ENCODE peak calls at places on chromosomes 13 and 19, in eight cellular contexts. W, J, L, K, A, B, R and S are unnamed samples.

GRCh38 chr13:30892966-30893365 is 13.1 kb upstream of the MEDAG start:
- DNase-seq in J (no peak), A (no peak), L (peak; percentile 83), B (no peak), W (no peak), R (peak; percentile 65), K (peak; percentile 74), S (peak; percentile 65)

GRCh38 chr13:49410006-49410405 is 33.9 kb downstream of the CAB39L start:
- DNase-seq in R (no peak), A (no peak), B (no peak), W (no peak), L (no peak), J (no peak), K (no peak), S (no peak)

GRCh38 chr13:110044521-110045200 is 258.3 kb upstream of the IRS2 start:
- DNase-seq in R (no peak), K (peak; percentile 24), W (no peak), L (no peak), J (no peak), B (no peak), A (no peak), S (no peak)

GRCh38 chr19:50858896-50859295 is 4.2 kb downstream of the KLK3 start:
- DNase-seq in K (no peak), J (no peak), A (no peak), W (no peak), B (no peak), L (no peak), R (no peak), S (no peak)

GRCh38 chr13:110306960-110307696 is at the start of the genes COL4A1 and COL4A2:
- DNase-seq in A (peak; percentile 78), W (no peak), R (no peak), B (peak; percentile 90), K (peak; percentile 91), J (no peak), L (peak; percentile 68), S (no peak)

GRCh38 chr13:76969488-76970365 is 21.4 kb downstream of the ACOD1 start:
- DNase-seq in B (no peak), W (no peak), J (no peak), R (peak; percentile 18), L (no peak), A (no peak), K (peak; percentile 12), S (no peak)

GRCh38 chr13:104436555-104436954 is 1370.3 kb upstream of the SLC10A2 start:
- DNase-seq in L (no peak), J (no peak), B (no peak), A (no peak), K (no peak), W (no peak), R (no peak), S (no peak)

GRCh38 chr19:6516659-6517291 is 14.1 kb upstream of the TNFSF9 start:
- DNase-seq in J (peak; percentile 94), L (peak; percentile 91), W (peak; percentile 82), A (peak; percentile 96), K (peak; percentile 96), R (peak; percentile 93), B (peak; percentile 96), S (peak; percentile 93)

GRCh38 chr13:114015608-114016295 is 41.9 kb upstream of the C13orf46 start:
- DNase-seq in R (no peak), L (no peak), J (peak; percentile 69), B (no peak), A (peak; percentile 82), W (no peak), K (no peak), S (no peak)

GRCh38 chr19:13744179-13744578 is 20.1 kb upstream of the MRI1 start:
- DNase-seq in R (no peak), J (no peak), B (no peak), L (no peak), A (no peak), K (no peak), W (no peak), S (no peak)

GRCh38 chr19:13751436-13751835 is 12.9 kb upstream of the MRI1 start:
- DNase-seq in L (no peak), A (no peak), B (no peak), K (no peak), R (no peak), J (no peak), W (no peak), S (no peak)

GRCh38 chr19:13742756-13743155 is 21.6 kb upstream of the MRI1 start:
- DNase-seq in L (no peak), K (no peak), R (no peak), W (no peak), J (no peak), A (no peak), B (no peak), S (no peak)

GRCh38 chr19:13748169-13748884 is 16.0 kb upstream of the MRI1 start:
- DNase-seq in B (no peak), R (peak; percentile 15), A (no peak), J (peak; percentile 30), L (no peak), K (peak; percentile 31), W (no peak), S (no peak)

GRCh38 chr19:13747098-13747453 is 17.2 kb upstream of the MRI1 start:
- DNase-seq in L (no peak), K (no peak), A (no peak), R (no peak), J (no peak), B (no peak), W (no peak), S (no peak)
- H3K4me3 ChIP-seq in L (peak overlapping the region; percentile 70), K (peak overlapping the region; percentile 84), A (peak overlapping the region; percentile 80), R (peak overlapping the region; percentile 29), J (peak overlapping the region; percentile 83), B (peak overlapping the region; percentile 94), W (peak overlapping the region; percentile 81), S (peak overlapping the region; percentile 26)

GRCh38 chr13:78601124-78601885 is 2.0 kb downstream of the POU4F1 start:
- DNase-seq in W (no peak), L (peak; percentile 36), B (no peak), R (no peak), J (no peak), K (peak; percentile 71), A (no peak), S (no peak)
- H3K4me1 ChIP-seq in W (peaks cover 33% of the 10 kb centered on the region), L (no peaks in the 10 kb centered on the region), B (peaks cover 7% of the 10 kb centered on the region), R (peaks cover 7% of the 10 kb centered on the region), J (peaks cover 34% of the 10 kb centered on the region), K (peaks cover 17% of the 10 kb centered on the region), A (peaks cover 14% of the 10 kb centered on the region), S (peaks cover 4% of the 10 kb centered on the region)

GRCh38 chr19:8449830-8450229 is 5.1 kb downstream of the HNRNPM start:
- DNase-seq in J (no peak), W (no peak), R (peak; percentile 23), K (peak; percentile 13), B (no peak), A (no peak), L (no peak), S (no peak)

GRCh38 chr19:8451377-8451776 is 6.6 kb downstream of the HNRNPM start:
- DNase-seq in J (no peak), K (no peak), L (no peak), R (no peak), B (no peak), W (no peak), A (no peak), S (no peak)

GRCh38 chr19:8453616-8454015 is 8.8 kb downstream of the HNRNPM start:
- DNase-seq in R (no peak), B (no peak), K (no peak), L (no peak), J (no peak), A (no peak), W (no peak), S (no peak)

GRCh38 chr19:8452446-8453123 is 7.8 kb downstream of the HNRNPM start:
- DNase-seq in J (peak; percentile 60), B (no peak), A (no peak), L (no peak), K (no peak), R (no peak), W (no peak), S (no peak)

DNA sequence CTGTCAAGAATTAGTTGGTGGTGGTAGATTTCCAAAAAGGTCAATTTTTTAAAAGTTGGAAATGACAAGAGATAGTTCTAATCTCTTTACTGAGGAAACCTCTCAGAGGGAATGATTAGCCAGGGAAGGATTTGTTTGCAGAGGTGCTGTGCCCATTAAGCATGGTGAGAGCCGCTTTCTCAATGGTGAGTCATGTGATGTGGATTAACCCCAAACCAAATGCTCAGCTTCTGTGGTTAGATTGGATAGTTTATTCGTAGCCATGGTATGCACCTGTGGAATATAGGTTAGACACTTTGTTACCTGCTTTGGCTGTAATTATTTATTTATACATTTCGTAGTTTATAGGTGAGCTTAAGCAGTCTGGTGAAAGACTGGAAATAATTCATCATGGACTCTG is 7.1 kb downstream of the HNRNPM start:
- DNase-seq in A (no peak), K (peak; percentile 40), L (no peak), W (no peak), B (no peak), R (no peak), J (peak; percentile 53), S (no peak)
- H3K36me3 ChIP-seq in A (peaks cover 45% of the 10 kb centered on the region), K (peaks cover 6% of the 10 kb centered on the region), L (no peaks in the 10 kb centered on the region), W (peaks cover 28% of the 10 kb centered on the region), B (no peaks in the 10 kb centered on the region), R (peaks cover 2% of the 10 kb centered on the region), J (peaks cover 48% of the 10 kb centered on the region), S (peaks cover 53% of the 10 kb centered on the region)

DNA sequence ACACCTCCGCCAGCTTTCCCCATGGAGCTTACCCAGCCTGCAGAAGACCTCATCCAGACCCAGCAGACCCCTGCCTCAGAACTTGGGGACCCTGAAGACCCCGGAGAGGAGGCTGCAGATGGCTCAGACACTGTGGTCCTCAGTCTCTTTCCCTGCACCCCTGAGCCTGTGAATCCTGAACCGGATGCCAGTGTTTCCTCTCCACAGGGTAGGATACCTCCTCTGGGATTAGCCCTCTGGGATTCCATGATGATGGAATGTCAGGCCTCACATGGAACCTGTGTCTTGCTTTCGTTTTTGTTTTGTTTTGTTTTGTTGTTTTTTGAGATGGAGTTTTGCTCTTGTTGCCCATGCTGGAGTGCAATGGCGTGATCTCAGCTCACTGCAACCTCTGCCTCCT is 1.9 kb downstream of the RFXANK start:
- DNase-seq in K (no peak), A (no peak), L (no peak), W (no peak), R (no peak), B (no peak), J (no peak), S (no peak)
- H3K4me3 ChIP-seq in K (no peak overlapping the region), A (peak overlapping the region; percentile 99), L (no peak overlapping the region), W (no peak overlapping the region), R (no peak overlapping the region), B (peak overlapping the region; percentile 77), J (no peak overlapping the region), S (no peak overlapping the region)